ENCODE peak calls at places on chromosomes 7 and 10, in five cellular contexts. One of them, this sample, is unnamed.

GRCh38 chr10:131620314-131620713 is 280.5 kb upstream of the PPP2R2D start:
- DNase-seq in SK-N-SH: no peak
- DNase-seq in K562: no peak
- DNase-seq in HepG2: no peak
- DNase-seq in GM12878: no peak
- DNase-seq in this sample: no peak

GRCh38 chr7:108805808-108806397 is 236.2 kb downstream of the DNAJB9 start:
- DNase-seq in HepG2: peak; percentile 5
- DNase-seq in K562: peak; percentile 21
- DNase-seq in GM12878: no peak
- DNase-seq in SK-N-SH: peak; percentile 25
- DNase-seq in this sample: peak; percentile 1

GRCh38 chr10:59006511-59007306 is 169.7 kb upstream of the PHYHIPL start:
- DNase-seq in SK-N-SH: no peak
- DNase-seq in HepG2: peak; percentile 86
- DNase-seq in K562: no peak
- DNase-seq in GM12878: no peak
- DNase-seq in this sample: peak; percentile 48

GRCh38 chr7:44977304-44977858 is 1.4 kb downstream of the MYO1G start:
- DNase-seq in HepG2: no peak
- DNase-seq in SK-N-SH: no peak
- DNase-seq in GM12878: no peak
- DNase-seq in K562: no peak
- DNase-seq in this sample: no peak

GRCh38 chr7:102451371-102452054 is 13.2 kb downstream of the ALKBH4 start:
- DNase-seq in SK-N-SH: peak; percentile 99
- DNase-seq in GM12878: no peak
- DNase-seq in HepG2: peak; percentile 67
- DNase-seq in K562: peak; percentile 83
- DNase-seq in this sample: no peak

GRCh38 chr10:51892965-51893658 is 193.7 kb upstream of the CSTF2T start:
- DNase-seq in SK-N-SH: peak; percentile 26
- DNase-seq in HepG2: peak; percentile 10
- DNase-seq in GM12878: no peak
- DNase-seq in K562: no peak
- DNase-seq in this sample: peak; percentile 6

GRCh38 chr10:107004362-107004761 is 160.1 kb downstream of the SORCS1 start:
- DNase-seq in SK-N-SH: no peak
- DNase-seq in GM12878: no peak
- DNase-seq in HepG2: no peak
- DNase-seq in K562: no peak
- DNase-seq in this sample: no peak

GRCh38 chr10:11866199-11866925 is 43.2 kb downstream of the PROSER2 start:
- DNase-seq in GM12878: no peak
- DNase-seq in K562: no peak
- DNase-seq in HepG2: no peak
- DNase-seq in SK-N-SH: no peak
- DNase-seq in this sample: no peak

GRCh38 chr10:90947025-90947960 is 26.4 kb upstream of the ANKRD1 start:
- DNase-seq in SK-N-SH: no peak
- DNase-seq in K562: no peak
- DNase-seq in GM12878: peak; percentile 40
- DNase-seq in HepG2: no peak
- DNase-seq in this sample: peak; percentile 46

GRCh38 chr10:78899996-78900714 is 168.6 kb upstream of the ZMIZ1 start:
- DNase-seq in HepG2: peak; percentile 38
- DNase-seq in GM12878: no peak
- DNase-seq in SK-N-SH: no peak
- DNase-seq in K562: no peak
- DNase-seq in this sample: no peak

GRCh38 chr10:121490906-121491519 is 107.2 kb downstream of the FGFR2 start:
- DNase-seq in SK-N-SH: no peak
- DNase-seq in HepG2: no peak
- DNase-seq in K562: no peak
- DNase-seq in GM12878: no peak
- DNase-seq in this sample: no peak

GRCh38 chr7:3922175-3922635 is 621.2 kb downstream of the SDK1 start:
- DNase-seq in HepG2: peak; percentile 57
- DNase-seq in K562: peak; percentile 68
- DNase-seq in SK-N-SH: peak; percentile 35
- DNase-seq in GM12878: no peak
- DNase-seq in this sample: peak; percentile 90

GRCh38 chr7:84060760-84061261 is 133.8 kb downstream of the SEMA3A start:
- DNase-seq in HepG2: no peak
- DNase-seq in SK-N-SH: no peak
- DNase-seq in K562: no peak
- DNase-seq in GM12878: no peak
- DNase-seq in this sample: peak; percentile 55

GRCh38 chr7:127040042-127040441 is 212.7 kb downstream of the GRM8 start:
- DNase-seq in SK-N-SH: no peak
- DNase-seq in HepG2: no peak
- DNase-seq in K562: no peak
- DNase-seq in GM12878: no peak
- DNase-seq in this sample: no peak

GRCh38 chr7:116180302-116180701 is 30.0 kb upstream of the TES start:
- DNase-seq in K562: peak; percentile 62
- DNase-seq in GM12878: no peak
- DNase-seq in SK-N-SH: peak; percentile 71
- DNase-seq in HepG2: peak; percentile 31
- DNase-seq in this sample: peak; percentile 68

GRCh38 chr10:114492351-114493037 is 88.2 kb upstream of the AFAP1L2 start:
- DNase-seq in K562: no peak
- DNase-seq in SK-N-SH: no peak
- DNase-seq in HepG2: no peak
- DNase-seq in GM12878: no peak
- DNase-seq in this sample: peak; percentile 34

GRCh38 chr10:69344591-69345244 is 66.4 kb downstream of the HK1 start:
- DNase-seq in K562: peak; percentile 56
- DNase-seq in HepG2: no peak
- DNase-seq in GM12878: peak; percentile 28
- DNase-seq in SK-N-SH: no peak
- DNase-seq in this sample: no peak

GRCh38 chr7:81140775-81141174 is 221.9 kb upstream of the SEMA3C start:
- DNase-seq in GM12878: no peak
- DNase-seq in SK-N-SH: peak; percentile 14
- DNase-seq in HepG2: no peak
- DNase-seq in K562: no peak
- DNase-seq in this sample: no peak

GRCh38 chr7:108247646-108248045 is 117.5 kb upstream of the LAMB4 start:
- DNase-seq in HepG2: no peak
- DNase-seq in SK-N-SH: no peak
- DNase-seq in K562: no peak
- DNase-seq in GM12878: no peak
- DNase-seq in this sample: no peak

GRCh38 chr7:70719120-70719519 is 412.8 kb upstream of the GALNT17 start:
- DNase-seq in HepG2: no peak
- DNase-seq in GM12878: no peak
- DNase-seq in K562: no peak
- DNase-seq in SK-N-SH: no peak
- DNase-seq in this sample: no peak

GRCh38 chr7:80078159-80078731 is 56.4 kb upstream of the GNAI1 start:
- DNase-seq in SK-N-SH: no peak
- DNase-seq in K562: no peak
- DNase-seq in HepG2: no peak
- DNase-seq in GM12878: no peak
- DNase-seq in this sample: peak; percentile 40

GRCh38 chr10:132957131-132957530 is 14.8 kb upstream of the CFAP46 start:
- DNase-seq in HepG2: no peak
- DNase-seq in K562: no peak
- DNase-seq in SK-N-SH: peak; percentile 61
- DNase-seq in GM12878: no peak
- DNase-seq in this sample: no peak

DNA sequence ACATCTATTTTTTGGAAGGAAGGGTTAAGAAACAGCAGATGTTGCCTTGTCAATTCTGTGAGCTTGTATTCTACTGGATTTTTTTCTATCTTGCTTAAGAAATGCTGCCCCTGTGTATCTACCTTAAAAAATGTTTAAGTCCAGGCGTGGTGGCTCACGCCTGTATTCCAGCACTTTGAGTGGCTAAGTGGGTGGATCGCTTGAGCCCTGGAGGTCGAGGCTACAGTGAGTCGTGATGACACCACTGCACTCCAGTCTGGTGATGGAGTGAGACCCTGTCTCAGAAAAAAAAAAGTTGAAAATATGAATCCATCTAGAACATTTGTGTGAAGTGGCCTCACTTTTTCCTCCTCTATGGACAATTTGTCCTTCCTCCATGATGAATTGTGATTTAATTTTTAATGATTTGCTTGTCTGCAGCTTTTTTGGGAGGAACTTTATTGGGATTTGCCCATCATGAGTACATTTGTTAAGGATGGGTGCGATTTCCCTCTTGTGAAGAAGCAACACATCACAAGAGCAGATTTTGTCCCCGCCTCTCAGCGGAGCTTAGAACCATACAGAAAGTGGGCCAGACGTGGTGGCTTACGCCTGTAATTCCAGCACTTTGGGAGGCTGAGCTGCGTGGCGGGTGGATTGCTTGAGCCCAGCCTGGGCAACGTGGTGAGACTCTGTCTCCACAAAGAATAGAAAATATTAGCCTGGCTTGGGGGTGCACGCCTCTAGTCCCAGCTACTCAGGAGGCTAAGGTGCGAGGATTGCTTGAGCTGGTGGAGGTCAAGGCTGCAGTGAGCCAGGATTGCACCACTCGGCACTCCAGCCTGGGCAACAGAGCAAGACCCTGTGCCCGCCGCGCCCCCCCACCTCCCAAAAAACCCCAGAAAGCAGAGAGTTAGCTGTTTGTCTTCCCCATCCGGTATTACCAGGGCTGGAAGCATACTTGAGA is 57.7 kb downstream of the DNAJB6 start:
- DNase-seq in HepG2: no peak
- DNase-seq in SK-N-SH: no peak
- DNase-seq in K562: no peak
- DNase-seq in GM12878: no peak
- DNase-seq in this sample: peak; percentile 78
- TF ChIP-seq SMC3 in HepG2: no peak
- TF ChIP-seq SMC3 in SK-N-SH: no peak
- TF ChIP-seq SMC3 in K562: no peak
- TF ChIP-seq SMC3 in GM12878: no peak
- TF ChIP-seq SMC3 in this sample: no peak

GRCh38 chr10:45001382-45002148 is 842 bp downstream of the ZNF22 start:
- DNase-seq in GM12878: peak; percentile 44
- DNase-seq in HepG2: no peak
- DNase-seq in SK-N-SH: peak; percentile 79
- DNase-seq in K562: peak; percentile 80
- DNase-seq in this sample: peak; percentile 69
- H3K9ac ChIP-seq in GM12878: peak overlapping the region; percentile 71
- H3K9ac ChIP-seq in HepG2: no peak overlapping the region
- H3K9ac ChIP-seq in SK-N-SH: peak overlapping the region; percentile 84
- H3K9ac ChIP-seq in K562: peak overlapping the region; percentile 91
- H3K9ac ChIP-seq in this sample: peak overlapping the region; percentile 81

GRCh38 chr10:123997486-123998196 is 95.8 kb downstream of the CHST15 start:
- DNase-seq in HepG2: peak; percentile 10
- DNase-seq in GM12878: peak; percentile 51
- DNase-seq in SK-N-SH: peak; percentile 11
- DNase-seq in K562: no peak
- DNase-seq in this sample: peak; percentile 87
- TF ChIP-seq SMC3 in HepG2: no peak
- TF ChIP-seq SMC3 in GM12878: no peak
- TF ChIP-seq SMC3 in SK-N-SH: no peak
- TF ChIP-seq SMC3 in K562: no peak
- TF ChIP-seq SMC3 in this sample: no peak

GRCh38 chr10:17841055-17841454 is 31.9 kb downstream of the MRC1 start:
- DNase-seq in K562: no peak
- DNase-seq in GM12878: no peak
- DNase-seq in HepG2: no peak
- DNase-seq in SK-N-SH: no peak
- DNase-seq in this sample: no peak

GRCh38 chr10:17838080-17838634 is 29.0 kb downstream of the MRC1 start:
- DNase-seq in SK-N-SH: peak; percentile 21
- DNase-seq in GM12878: no peak
- DNase-seq in HepG2: no peak
- DNase-seq in K562: no peak
- DNase-seq in this sample: no peak

GRCh38 chr10:17833656-17834055 is 24.5 kb downstream of the MRC1 start:
- DNase-seq in SK-N-SH: no peak
- DNase-seq in HepG2: no peak
- DNase-seq in K562: no peak
- DNase-seq in GM12878: no peak
- DNase-seq in this sample: no peak

GRCh38 chr10:17835688-17836087 is 26.5 kb downstream of the MRC1 start:
- DNase-seq in K562: no peak
- DNase-seq in GM12878: no peak
- DNase-seq in SK-N-SH: no peak
- DNase-seq in HepG2: no peak
- DNase-seq in this sample: peak; percentile 91

DNA sequence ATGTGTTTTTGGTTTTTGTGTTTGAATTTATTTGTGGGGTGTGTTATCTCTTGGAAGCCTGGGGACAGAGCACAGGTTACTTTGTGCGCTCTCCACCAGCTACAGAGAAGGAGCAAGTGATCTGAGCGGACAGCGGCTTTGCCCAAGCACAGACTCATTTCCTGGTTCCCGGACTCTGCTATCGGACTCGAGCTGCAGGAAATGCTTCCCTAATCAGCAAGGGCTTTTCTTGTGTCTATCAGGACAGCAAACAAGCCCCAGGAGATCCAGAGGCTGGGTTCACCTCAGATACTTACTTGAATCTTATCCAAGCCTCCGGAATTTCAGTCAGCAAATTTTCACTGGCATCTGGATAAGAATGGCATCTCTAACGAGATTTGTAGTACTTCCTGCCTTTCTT is 27.8 kb downstream of the MRC1 start:
- DNase-seq in GM12878: no peak
- DNase-seq in SK-N-SH: no peak
- DNase-seq in HepG2: peak; percentile 5
- DNase-seq in K562: peak; percentile 45
- DNase-seq in this sample: peak; percentile 62
- H3K9ac ChIP-seq in GM12878: no peak overlapping the region
- H3K9ac ChIP-seq in SK-N-SH: peak overlapping the region; percentile 33
- H3K9ac ChIP-seq in HepG2: no peak overlapping the region
- H3K9ac ChIP-seq in K562: peak overlapping the region; percentile 66
- H3K9ac ChIP-seq in this sample: no peak overlapping the region

GRCh38 chr10:86164216-86164774 is 202.3 kb downstream of the GRID1 start:
- DNase-seq in HepG2: peak; percentile 6
- DNase-seq in SK-N-SH: no peak
- DNase-seq in GM12878: no peak
- DNase-seq in K562: no peak
- DNase-seq in this sample: no peak
- TF ChIP-seq SMC3 in HepG2: no peak
- TF ChIP-seq SMC3 in SK-N-SH: no peak
- TF ChIP-seq SMC3 in GM12878: no peak
- TF ChIP-seq SMC3 in K562: no peak
- TF ChIP-seq SMC3 in this sample: no peak

GRCh38 chr10:101569838-101570763 is 18.0 kb downstream of the POLL start:
- DNase-seq in GM12878: peak; percentile 19
- DNase-seq in HepG2: peak; percentile 20
- DNase-seq in SK-N-SH: peak; percentile 98
- DNase-seq in K562: peak; percentile 77
- DNase-seq in this sample: peak; percentile 35
- H3K9ac ChIP-seq in GM12878: peak overlapping the region; percentile 46
- H3K9ac ChIP-seq in HepG2: peak overlapping the region; percentile 60
- H3K9ac ChIP-seq in SK-N-SH: peak overlapping the region; percentile 62
- H3K9ac ChIP-seq in K562: peak overlapping the region; percentile 92
- H3K9ac ChIP-seq in this sample: peak overlapping the region; percentile 72

GRCh38 chr7:99733003-99733402 is 2.0 kb downstream of the CYP3A7 start:
- DNase-seq in SK-N-SH: no peak
- DNase-seq in K562: no peak
- DNase-seq in GM12878: no peak
- DNase-seq in HepG2: peak; percentile 28
- DNase-seq in this sample: no peak
- TF ChIP-seq SMC3 in SK-N-SH: no peak
- TF ChIP-seq SMC3 in K562: no peak
- TF ChIP-seq SMC3 in GM12878: no peak
- TF ChIP-seq SMC3 in HepG2: no peak
- TF ChIP-seq SMC3 in this sample: no peak

GRCh38 chr10:89207801-89208551 is 859 bp upstream of the CH25H start:
- DNase-seq in K562: no peak
- DNase-seq in SK-N-SH: peak; percentile 68
- DNase-seq in HepG2: no peak
- DNase-seq in GM12878: no peak
- DNase-seq in this sample: no peak
- H3K9ac ChIP-seq in K562: no peak overlapping the region
- H3K9ac ChIP-seq in SK-N-SH: peak overlapping the region; percentile 5
- H3K9ac ChIP-seq in HepG2: no peak overlapping the region
- H3K9ac ChIP-seq in GM12878: no peak overlapping the region
- H3K9ac ChIP-seq in this sample: peak overlapping the region; percentile 37